ENCODE peak calls at places on chromosome 6, in four cellular contexts. S is HepG2, D is H1, M is K562. Q is an unnamed sample.

GRCh38 chr6:17001188-17001587 is 100.7 kb upstream of the STMND1 start:
- DNase-seq in D (no peak), M (no peak), S (no peak), Q (no peak)

GRCh38 chr6:166381381-166381732 is 1.4 kb downstream of the MPC1 start:
- DNase-seq in S (no peak), M (no peak), D (no peak), Q (no peak)

GRCh38 chr6:79821859-79822258 is 125.5 kb downstream of the ELOVL4 start:
- DNase-seq in D (no peak), M (peak; percentile 38), S (no peak), Q (no peak)

GRCh38 chr6:26342106-26342999 is 22.6 kb upstream of the BTN3A2 start:
- DNase-seq in D (no peak), M (no peak), S (no peak), Q (no peak)

GRCh38 chr6:113894712-113895674 is 37.8 kb downstream of the MARCKS start:
- DNase-seq in S (no peak), D (no peak), M (no peak), Q (no peak)

GRCh38 chr6:163950159-163950558 is 535.6 kb downstream of the QKI start:
- DNase-seq in S (no peak), M (no peak), D (no peak), Q (no peak)

GRCh38 chr6:25366785-25367657 is 87.8 kb downstream of the CARMIL1 start:
- DNase-seq in D (no peak), S (no peak), M (no peak), Q (no peak)

GRCh38 chr6:16249971-16250370 is 11.6 kb downstream of the GMPR start:
- DNase-seq in S (peak; percentile 45), M (no peak), D (no peak), Q (no peak)

GRCh38 chr6:145139451-145139850 is 595.9 kb downstream of the EPM2A start:
- DNase-seq in D (no peak), S (no peak), M (no peak), Q (no peak)

GRCh38 chr6:154623391-154623790 is 109.8 kb upstream of the SCAF8 start:
- DNase-seq in S (no peak), M (no peak), D (no peak), Q (no peak)

GRCh38 chr6:80331522-80331921 is 225.1 kb downstream of the BCKDHB start:
- DNase-seq in S (no peak), M (no peak), D (no peak), Q (no peak)

GRCh38 chr6:30882764-30883475 is 1.4 kb upstream of the DDR1 start:
- DNase-seq in M (peak; percentile 59), D (peak; percentile 86), S (no peak), Q (peak; percentile 54)

GRCh38 chr6:95321106-95321505 is 256.2 kb upstream of the MANEA start:
- DNase-seq in D (no peak), S (no peak), M (no peak), Q (no peak)

GRCh38 chr6:144346719-144347446 is 61.7 kb downstream of the UTRN start:
- DNase-seq in M (no peak), D (no peak), S (no peak), Q (peak; percentile 31)

GRCh38 chr6:155141002-155141401 is 122.8 kb upstream of the CLDN20 start:
- DNase-seq in D (no peak), M (no peak), S (no peak), Q (no peak)

GRCh38 chr6:158489441-158489840 is 70.5 kb upstream of the TMEM181 start:
- DNase-seq in M (no peak), D (no peak), S (no peak), Q (no peak)

GRCh38 chr6:158387036-158387435 is 74.8 kb downstream of the TULP4 start:
- DNase-seq in D (no peak), M (peak; percentile 14), S (peak; percentile 46), Q (peak; percentile 4)

GRCh38 chr6:144341831-144342527 is 56.8 kb downstream of the UTRN start:
- DNase-seq in S (peak; percentile 63), M (peak; percentile 31), D (no peak), Q (no peak)

GRCh38 chr6:154868143-154868594 is 126.9 kb upstream of the TIAM2 start:
- DNase-seq in S (peak; percentile 79), M (peak; percentile 63), D (no peak), Q (peak; percentile 12)

GRCh38 chr6:167551634-167552630 is 227.0 kb downstream of the TTLL2 start:
- DNase-seq in M (no peak), S (no peak), D (no peak), Q (no peak)

GRCh38 chr6:28920281-28920680 is 3.5 kb downstream of the TRIM27 start:
- DNase-seq in S (no peak), M (no peak), D (no peak), Q (no peak)

GRCh38 chr6:28923318-28924102 is at the start of gene TRIM27:
- DNase-seq in D (peak; percentile 88), S (peak; percentile 88), M (peak; percentile 97), Q (peak; percentile 57)

GRCh38 chr6:28927856-28928255 is 4.1 kb upstream of the TRIM27 start:
- DNase-seq in S (no peak), M (peak; percentile 47), D (no peak), Q (no peak)

GRCh38 chr6:28922004-28922840 is 1.6 kb downstream of the TRIM27 start:
- DNase-seq in D (no peak), M (peak; percentile 85), S (peak; percentile 90), Q (peak; percentile 62)

DNA sequence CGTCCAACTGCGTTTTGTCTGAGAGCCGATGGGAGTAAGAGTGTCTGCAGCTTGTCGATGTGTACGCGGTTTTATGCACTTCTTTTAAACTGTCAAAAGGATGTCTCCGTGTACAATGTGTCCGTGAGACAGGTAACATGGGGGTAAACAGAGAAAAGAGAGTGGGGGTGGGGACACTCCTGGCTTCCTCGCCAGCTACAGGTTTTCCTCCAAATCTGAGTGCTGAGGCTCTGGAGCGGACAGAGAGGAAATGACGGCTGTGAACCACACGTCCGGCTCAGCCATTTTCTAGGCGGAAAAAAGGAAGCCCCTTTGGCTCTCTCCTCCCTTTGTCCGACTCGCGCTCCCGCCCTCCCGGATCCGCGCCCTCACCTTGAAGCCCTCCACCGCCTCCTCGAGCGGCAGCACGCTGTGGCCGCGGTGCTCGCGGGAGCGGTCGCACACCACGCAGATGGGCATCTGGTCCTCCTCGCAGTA is 906 bp downstream of the TRIM27 start:
- DNase-seq in M (peak; percentile 56), S (no peak), D (peak; percentile 56), Q (no peak)
- TF ChIP-seq FOSL1 in M (no peak), S (no peak), D (no peak), Q (no peak)

GRCh38 chr6:40718401-40718800 is 131.2 kb upstream of the LRFN2 start:
- DNase-seq in S (no peak), M (no peak), D (no peak), Q (no peak)

GRCh38 chr6:40722081-40722480 is 134.9 kb upstream of the LRFN2 start:
- DNase-seq in D (no peak), S (no peak), M (no peak), Q (no peak)

GRCh38 chr6:40720375-40720748 is 133.2 kb upstream of the LRFN2 start:
- DNase-seq in S (no peak), M (no peak), D (no peak), Q (no peak)

GRCh38 chr6:40721252-40721936 is 134.2 kb upstream of the LRFN2 start:
- DNase-seq in S (no peak), D (no peak), M (no peak), Q (no peak)

DNA sequence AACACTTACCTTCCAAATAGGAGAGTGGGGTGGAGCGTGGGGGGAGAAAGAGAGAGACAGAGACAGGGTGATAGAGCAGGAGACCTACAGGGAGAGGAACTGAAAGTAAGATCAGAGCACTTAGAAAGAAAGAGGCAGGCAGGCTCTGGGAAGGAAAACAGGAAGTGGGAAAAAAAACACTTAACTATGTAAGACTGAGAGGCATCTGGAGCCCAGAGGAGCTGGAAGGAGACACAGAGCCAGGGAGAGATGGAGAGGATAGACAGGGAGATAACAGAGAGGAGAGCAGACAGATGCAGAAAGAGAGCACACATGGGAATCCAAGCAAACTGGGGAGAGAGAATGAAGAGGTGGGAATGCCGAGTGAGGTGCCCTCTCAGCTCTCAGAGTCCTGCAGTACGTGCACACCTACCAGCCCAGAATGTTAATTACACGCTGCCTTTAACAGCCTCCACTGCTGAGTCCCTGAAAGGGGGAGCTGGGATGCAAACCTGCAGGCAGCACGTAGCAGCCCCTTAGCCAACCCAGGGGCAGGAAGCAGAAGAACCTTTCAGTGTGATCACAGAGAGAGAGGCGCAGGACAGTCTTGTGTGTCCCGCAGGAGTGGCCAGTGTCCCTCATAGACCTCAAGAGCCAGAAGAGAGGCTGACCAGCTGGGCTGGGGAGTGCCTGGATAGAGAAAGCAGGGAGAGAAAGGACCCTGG is 132.7 kb upstream of the LRFN2 start:
- DNase-seq in S (no peak), M (peak; percentile 18), D (peak; percentile 57), Q (no peak)
- TF ChIP-seq JUND in S (no peak), M (no peak), D (no peak), Q (no peak)

GRCh38 chr6:148857817-148858390 is 111.1 kb downstream of the UST start:
- DNase-seq in M (no peak), S (no peak), D (no peak), Q (no peak)
- TF ChIP-seq FOSL1 in M (no peak), S (no peak), D (no peak), Q (no peak)

GRCh38 chr6:126148853-126149252 is 162.5 kb downstream of the TRMT11 start:
- DNase-seq in D (no peak), S (no peak), M (no peak), Q (no peak)
- TF ChIP-seq JUND in D (no peak), S (no peak), M (no peak), Q (no peak)

DNA sequence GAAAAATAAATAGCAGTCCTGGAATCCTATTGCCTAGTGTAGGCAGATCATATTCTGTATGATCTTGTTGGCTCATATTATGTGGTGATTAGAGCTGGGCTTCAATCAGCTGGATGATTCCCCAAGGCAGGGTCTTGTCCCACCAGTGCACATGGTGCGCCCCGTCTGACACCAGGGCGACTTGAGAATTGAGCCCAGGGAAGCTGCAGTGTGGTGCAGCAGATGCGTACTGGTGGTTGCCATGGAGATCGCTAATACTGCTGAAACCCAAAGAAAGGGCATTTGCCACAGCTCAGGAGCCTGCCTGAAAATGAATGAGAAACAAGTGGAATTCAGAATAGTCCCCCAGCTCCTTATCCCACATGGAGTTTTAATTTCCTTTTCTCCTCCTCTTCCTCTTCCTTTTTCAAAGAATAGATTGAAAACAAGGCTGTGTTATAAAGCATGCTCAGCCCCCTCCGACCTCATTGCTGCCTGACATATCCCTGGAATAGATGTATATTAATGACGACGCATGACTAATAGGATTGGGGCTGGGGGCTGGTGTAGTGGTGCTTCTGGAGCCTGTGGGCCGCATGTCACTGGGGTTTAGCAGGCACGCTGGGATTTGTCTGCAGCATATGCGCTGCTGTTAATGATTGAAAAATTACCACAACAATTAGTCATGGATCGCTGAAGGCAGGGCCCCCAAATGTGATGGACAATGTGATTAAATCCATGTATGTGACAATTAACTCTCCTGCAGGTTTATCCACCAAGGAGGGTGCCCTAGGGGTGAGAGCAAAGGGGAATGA is 210.5 kb downstream of the FARS2 start:
- DNase-seq in S (no peak), D (no peak), M (no peak), Q (no peak)
- TF ChIP-seq FOSL1 in S (no peak), D (no peak), M (no peak), Q (no peak)